ENCODE peak calls at places on chromosomes 11 and 22, in nine cellular contexts. M is uterus, L is GM12878, B is IMR-90, X is NB4, J is H54, H is breast epithelium, Y is adrenal gland, P is suprapubic skin. G is an unnamed sample.

GRCh38 chr11:78111298-78111697 is 28.1 kb downstream of the ALG8 start:
- DNase-seq in M (no peak), L (no peak), B (no peak), X (no peak), J (no peak), H (no peak), Y (no peak), P (no peak), G (no peak)

GRCh38 chr11:71193431-71193830 is 58.9 kb downstream of the SHANK2 start:
- DNase-seq in M (no peak), L (no peak), B (no peak), X (no peak), J (no peak), H (no peak), Y (peak), P (no peak), G (no peak)

GRCh38 chr22:27080191-27080590 is 422.8 kb downstream of the MIAT start:
- DNase-seq in M (no peak), L (no peak), B (no peak), X (no peak), J (no peak), H (no peak), Y (no peak), P (no peak), G (no peak)

GRCh38 chr22:35627267-35628041 is 10.3 kb upstream of the MB start:
- DNase-seq in M (peak), L (no peak), B (peak), X (peak), J (peak), H (peak), Y (peak), P (peak), G (peak)

GRCh38 chr11:1197886-1198765 is 24.7 kb upstream of the MUC5B start:
- DNase-seq in M (peak), L (no peak), B (no peak), X (no peak), J (no peak), H (peak), Y (peak), P (peak), G (no peak)

GRCh38 chr22:44859641-44860040 is 107.3 kb downstream of the ARHGAP8 start:
- DNase-seq in M (no peak), L (no peak), B (no peak), X (no peak), J (no peak), H (no peak), Y (no peak), P (no peak), G (no peak)

GRCh38 chr22:30399718-30400117 is 2.9 kb downstream of the SEC14L2 start:
- DNase-seq in M (no peak), L (no peak), B (no peak), X (no peak), J (no peak), H (no peak), Y (no peak), P (no peak), G (no peak)

GRCh38 chr11:13335319-13335718 is 57.7 kb downstream of the BMAL1 start:
- DNase-seq in M (peak), L (no peak), B (peak), X (peak), J (no peak), H (no peak), Y (peak), P (no peak), G (peak)

GRCh38 chr11:103897156-103897555 is 139.3 kb upstream of the DDI1 start:
- DNase-seq in M (no peak), L (no peak), B (peak), X (no peak), J (no peak), H (no peak), Y (no peak), P (no peak), G (no peak)

GRCh38 chr11:93728792-93729128 is 12.5 kb downstream of the TAF1D start:
- DNase-seq in M (no peak), L (no peak), B (no peak), X (no peak), J (no peak), H (no peak), Y (no peak), P (no peak), G (no peak)

GRCh38 chr11:8671651-8672062 is 10.8 kb downstream of the TRIM66 start:
- DNase-seq in M (peak), L (no peak), B (peak), X (no peak), J (peak), H (no peak), Y (peak), P (peak), G (no peak)

GRCh38 chr11:123125169-123125568 is 63.2 kb upstream of the HSPA8 start:
- DNase-seq in M (no peak), L (no peak), B (no peak), X (no peak), J (no peak), H (no peak), Y (no peak), P (no peak), G (no peak)

GRCh38 chr11:105040703-105041102 is 4.4 kb downstream of the CARD16 start:
- DNase-seq in M (no peak), L (no peak), B (no peak), X (no peak), J (no peak), H (no peak), Y (no peak), P (no peak), G (no peak)

GRCh38 chr11:114087028-114087427 is 27.5 kb downstream of the ZBTB16 start:
- DNase-seq in M (no peak), L (no peak), B (no peak), X (peak), J (no peak), H (no peak), Y (no peak), P (no peak), G (no peak)

GRCh38 chr22:44632823-44633478 is 69.1 kb upstream of the PRR5 start:
- DNase-seq in M (no peak), L (no peak), B (no peak), X (no peak), J (no peak), H (no peak), Y (no peak), P (no peak), G (no peak)

GRCh38 chr11:128458316-128458715 is 129.0 kb downstream of the ETS1 start:
- DNase-seq in M (no peak), L (no peak), B (peak), X (no peak), J (no peak), H (no peak), Y (no peak), P (no peak), G (no peak)

GRCh38 chr11:23313001-23313400 is 452.7 kb upstream of the CCDC179 start:
- DNase-seq in M (no peak), L (no peak), B (no peak), X (no peak), J (no peak), H (no peak), Y (no peak), P (no peak), G (no peak)

GRCh38 chr11:3344775-3345174 is 34.2 kb downstream of the ZNF195 start:
- DNase-seq in M (no peak), L (no peak), B (no peak), X (no peak), J (no peak), H (no peak), Y (no peak), P (no peak), G (no peak)

GRCh38 chr22:39514373-39514973 is 5.9 kb upstream of the ATF4 start:
- DNase-seq in M (peak), L (no peak), B (peak), X (peak), J (no peak), H (no peak), Y (no peak), P (peak), G (peak)

GRCh38 chr11:92865352-92865751 is 104.1 kb upstream of the MTNR1B start:
- DNase-seq in M (no peak), L (no peak), B (peak), X (no peak), J (no peak), H (no peak), Y (peak), P (no peak), G (no peak)

GRCh38 chr22:45082795-45083194 is 73.0 kb upstream of the PHF21B start:
- DNase-seq in M (no peak), L (no peak), B (no peak), X (peak), J (no peak), H (no peak), Y (no peak), P (no peak), G (peak)

GRCh38 chr11:117473692-117474091 is 146.0 kb downstream of the CEP164 start:
- DNase-seq in M (no peak), L (no peak), B (no peak), X (no peak), J (no peak), H (no peak), Y (no peak), P (no peak), G (no peak)

GRCh38 chr11:45704635-45705034 is 39.2 kb upstream of the CHST1 start:
- DNase-seq in M (no peak), L (no peak), B (no peak), X (no peak), J (no peak), H (no peak), Y (no peak), P (no peak), G (no peak)

GRCh38 chr11:67464411-67465189 is 4.5 kb downstream of the TMEM134 start:
- DNase-seq in M (peak), L (peak), B (peak), X (peak), J (peak), H (peak), Y (peak), P (peak), G (peak)
- TF ChIP-seq POLR2A in M (peak), L (peak), B (no peak), X (peak), J (peak), H (peak), Y (no peak), P (no peak), G (peak)

GRCh38 chr22:50621491-50621880 is 6.5 kb downstream of the ARSA start:
- DNase-seq in M (no peak), L (peak), B (no peak), X (peak), J (no peak), H (no peak), Y (no peak), P (no peak), G (no peak)
- TF ChIP-seq POLR2A in M (no peak), L (peak), B (no peak), X (no peak), J (no peak), H (no peak), Y (no peak), P (no peak), G (no peak)

DNA sequence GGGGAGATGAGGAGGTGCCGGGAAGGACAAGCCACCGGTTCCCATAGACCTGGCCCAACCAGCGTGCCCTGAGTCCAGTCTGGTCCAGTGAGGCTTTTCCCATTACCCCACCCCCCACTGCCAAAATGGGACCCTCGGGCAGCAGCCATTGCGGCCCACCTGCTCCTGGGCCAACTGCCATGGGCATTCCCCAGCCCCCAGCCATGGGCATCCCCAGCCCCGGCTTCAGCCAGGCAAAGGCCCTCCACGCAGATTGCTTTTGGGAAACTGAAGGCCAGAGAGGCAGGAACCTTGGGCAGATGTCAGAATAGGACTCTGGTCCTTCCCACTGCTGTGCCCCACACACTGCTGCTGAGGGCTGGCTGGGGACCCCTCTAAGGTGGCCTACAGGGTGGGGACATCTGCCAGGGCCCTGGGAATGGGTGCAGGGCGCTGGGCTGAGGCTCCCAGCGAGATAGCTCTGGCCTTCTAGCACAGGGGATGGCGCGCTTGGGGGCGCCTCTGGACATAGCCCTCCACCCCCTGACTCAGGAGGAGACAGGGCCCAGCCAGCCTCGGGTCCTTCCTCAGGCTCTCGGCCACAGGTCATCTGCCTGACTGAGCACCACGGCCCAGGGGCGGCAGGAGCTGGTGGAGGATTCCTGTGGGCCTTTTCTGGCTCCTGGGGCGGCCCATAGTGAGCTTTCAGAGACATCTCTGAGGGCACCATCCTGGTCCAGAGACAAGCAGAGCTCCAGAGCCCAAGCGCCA is 4.9 kb downstream of the PIM3 start:
- DNase-seq in M (peak), L (no peak), B (no peak), X (no peak), J (no peak), H (peak), Y (peak), P (peak), G (no peak)
- TF ChIP-seq POLR2A in M (no peak), L (peak), B (no peak), X (no peak), J (no peak), H (no peak), Y (no peak), P (no peak), G (no peak)

GRCh38 chr11:61158691-61159381 is 2.4 kb downstream of the VPS37C start:
- DNase-seq in M (no peak), L (no peak), B (peak), X (no peak), J (no peak), H (no peak), Y (no peak), P (peak), G (no peak)

GRCh38 chr11:61163714-61164609 is 2.7 kb upstream of the VPS37C start:
- DNase-seq in M (no peak), L (no peak), B (no peak), X (peak), J (no peak), H (no peak), Y (no peak), P (no peak), G (peak)

GRCh38 chr11:61160487-61161189 is 588 bp downstream of the VPS37C start:
- DNase-seq in M (no peak), L (no peak), B (no peak), X (no peak), J (no peak), H (no peak), Y (no peak), P (no peak), G (no peak)

GRCh38 chr11:61162092-61162935 is 1.1 kb upstream of the VPS37C start:
- DNase-seq in M (no peak), L (no peak), B (peak), X (peak), J (peak), H (no peak), Y (no peak), P (peak), G (peak)

DNA sequence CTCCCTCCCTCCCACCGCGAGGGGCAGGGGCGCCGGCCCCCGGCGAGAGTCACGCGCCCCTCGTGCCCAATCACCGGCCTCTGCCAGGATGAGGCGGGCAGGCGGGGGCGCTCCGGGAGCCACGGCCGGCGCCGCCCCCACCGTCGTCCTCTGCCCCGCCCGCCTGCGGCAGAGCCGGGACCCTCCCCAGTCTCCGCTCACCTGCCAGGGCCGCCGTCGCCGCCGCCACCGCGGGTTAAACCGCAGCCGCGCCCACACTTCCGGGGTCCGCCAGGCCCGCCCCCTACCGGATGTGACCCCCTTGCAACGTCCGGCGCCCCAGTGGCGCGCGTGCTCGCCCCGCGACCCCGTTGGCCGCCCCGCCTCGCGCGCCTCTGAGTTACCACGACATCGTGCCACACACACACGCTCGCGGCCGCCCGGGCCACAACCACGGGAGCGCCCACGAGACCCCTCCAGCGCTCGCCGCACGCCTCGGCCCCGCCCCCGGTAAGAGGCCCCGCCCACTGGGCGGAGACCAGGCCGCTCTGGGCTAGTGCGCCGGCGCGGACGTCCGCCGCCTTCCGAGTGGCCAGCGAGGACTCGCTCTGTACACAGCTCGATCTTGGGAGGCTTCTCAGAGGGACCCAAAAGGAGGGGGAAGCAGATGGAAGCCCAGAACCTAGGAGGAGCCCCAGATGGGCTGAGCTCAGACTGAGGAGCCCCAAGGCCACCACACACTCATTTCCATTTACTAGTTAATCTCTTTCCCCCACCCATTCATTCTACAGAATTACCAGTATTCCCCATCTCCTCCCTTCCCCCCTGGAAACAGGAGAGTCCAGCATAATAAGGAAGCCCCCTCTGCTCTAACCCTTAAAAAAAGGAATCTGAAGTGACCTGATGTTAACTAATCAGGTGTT is at the start of gene VPS37C:
- DNase-seq in M (peak), L (peak), B (peak), X (peak), J (peak), H (peak), Y (peak), P (peak), G (peak)
- TF ChIP-seq POLR2A in M (peak), L (peak), B (peak), X (peak), J (peak), H (peak), Y (peak), P (peak), G (peak)

GRCh38 chr22:46521994-46522393 is 15.4 kb downstream of the CELSR1 start:
- DNase-seq in M (no peak), L (no peak), B (no peak), X (no peak), J (no peak), H (no peak), Y (no peak), P (no peak), G (no peak)

GRCh38 chr22:46520880-46521279 is 16.5 kb downstream of the CELSR1 start:
- DNase-seq in M (no peak), L (no peak), B (no peak), X (no peak), J (no peak), H (no peak), Y (no peak), P (no peak), G (no peak)

GRCh38 chr22:46525681-46526483 is 11.5 kb downstream of the CELSR1 start:
- DNase-seq in M (no peak), L (no peak), B (no peak), X (no peak), J (no peak), H (no peak), Y (no peak), P (no peak), G (no peak)

GRCh38 chr22:46524203-46524740 is 13.1 kb downstream of the CELSR1 start:
- DNase-seq in M (no peak), L (no peak), B (no peak), X (no peak), J (no peak), H (no peak), Y (no peak), P (no peak), G (no peak)

GRCh38 chr22:46522743-46523300 is 14.6 kb downstream of the CELSR1 start:
- DNase-seq in M (no peak), L (no peak), B (no peak), X (no peak), J (no peak), H (no peak), Y (no peak), P (no peak), G (no peak)
- TF ChIP-seq POLR2A in M (no peak), L (no peak), B (no peak), X (no peak), J (no peak), H (no peak), Y (no peak), P (no peak), G (no peak)

G was measured in erythroblast.